ENCODE peak calls at places on chromosomes 3 and 15, in ten cellular contexts. One of them, this sample, is unnamed.

GRCh38 chr3:184562875-184563568 is 1.4 kb downstream of the EPHB3 start:
- DNase-seq in aorta: peak
- DNase-seq in IMR-90: peak
- DNase-seq in CD8-positive, alpha-beta memory T cell: no peak
- DNase-seq in brain microvascular endothelial cell: no peak
- DNase-seq in body of pancreas: peak
- DNase-seq in effector memory CD4-positive, alpha-beta T cell: no peak
- DNase-seq in suprapubic skin: no peak
- DNase-seq in heart right ventricle: no peak
- DNase-seq in caudate nucleus: no peak
- DNase-seq in this sample: no peak

GRCh38 chr3:38497026-38497425 is 886 bp downstream of the EXOG start:
- DNase-seq in aorta: no peak
- DNase-seq in suprapubic skin: no peak
- DNase-seq in brain microvascular endothelial cell: no peak
- DNase-seq in heart right ventricle: no peak
- DNase-seq in effector memory CD4-positive, alpha-beta T cell: no peak
- DNase-seq in CD8-positive, alpha-beta memory T cell: no peak
- DNase-seq in IMR-90: peak
- DNase-seq in body of pancreas: no peak
- DNase-seq in caudate nucleus: no peak
- DNase-seq in this sample: no peak

GRCh38 chr3:11021611-11022011 is 29.1 kb downstream of the SLC6A1 start:
- DNase-seq in CD8-positive, alpha-beta memory T cell: no peak
- DNase-seq in IMR-90: no peak
- DNase-seq in caudate nucleus: no peak
- DNase-seq in heart right ventricle: no peak
- DNase-seq in body of pancreas: no peak
- DNase-seq in effector memory CD4-positive, alpha-beta T cell: no peak
- DNase-seq in aorta: no peak
- DNase-seq in brain microvascular endothelial cell: no peak
- DNase-seq in suprapubic skin: no peak
- DNase-seq in this sample: no peak

GRCh38 chr3:48414376-48415250 is 15.3 kb downstream of the PLXNB1 start:
- DNase-seq in IMR-90: no peak
- DNase-seq in body of pancreas: no peak
- DNase-seq in CD8-positive, alpha-beta memory T cell: no peak
- DNase-seq in suprapubic skin: peak
- DNase-seq in effector memory CD4-positive, alpha-beta T cell: no peak
- DNase-seq in aorta: peak
- DNase-seq in caudate nucleus: no peak
- DNase-seq in heart right ventricle: no peak
- DNase-seq in brain microvascular endothelial cell: no peak
- DNase-seq in this sample: no peak

GRCh38 chr3:184540777-184541681 is 20.6 kb upstream of the EPHB3 start:
- DNase-seq in IMR-90: peak
- DNase-seq in aorta: peak
- DNase-seq in suprapubic skin: peak
- DNase-seq in heart right ventricle: peak
- DNase-seq in body of pancreas: peak
- DNase-seq in caudate nucleus: no peak
- DNase-seq in effector memory CD4-positive, alpha-beta T cell: peak
- DNase-seq in brain microvascular endothelial cell: peak
- DNase-seq in CD8-positive, alpha-beta memory T cell: peak
- DNase-seq in this sample: peak

GRCh38 chr15:42404461-42405235 is 45.3 kb downstream of the CAPN3 start:
- DNase-seq in heart right ventricle: no peak
- DNase-seq in aorta: no peak
- DNase-seq in brain microvascular endothelial cell: no peak
- DNase-seq in CD8-positive, alpha-beta memory T cell: no peak
- DNase-seq in caudate nucleus: peak
- DNase-seq in body of pancreas: no peak
- DNase-seq in IMR-90: no peak
- DNase-seq in suprapubic skin: peak
- DNase-seq in effector memory CD4-positive, alpha-beta T cell: no peak
- DNase-seq in this sample: no peak

GRCh38 chr3:152298393-152299242 is 29.9 kb downstream of the MBNL1 start:
- DNase-seq in caudate nucleus: no peak
- DNase-seq in CD8-positive, alpha-beta memory T cell: peak
- DNase-seq in aorta: no peak
- DNase-seq in brain microvascular endothelial cell: peak
- DNase-seq in body of pancreas: peak
- DNase-seq in heart right ventricle: peak
- DNase-seq in IMR-90: peak
- DNase-seq in suprapubic skin: no peak
- DNase-seq in effector memory CD4-positive, alpha-beta T cell: peak
- DNase-seq in this sample: no peak

GRCh38 chr3:194592798-194593752 is 40.1 kb downstream of the TMEM44 start:
- DNase-seq in heart right ventricle: no peak
- DNase-seq in caudate nucleus: no peak
- DNase-seq in effector memory CD4-positive, alpha-beta T cell: no peak
- DNase-seq in brain microvascular endothelial cell: peak
- DNase-seq in body of pancreas: peak
- DNase-seq in IMR-90: peak
- DNase-seq in aorta: peak
- DNase-seq in suprapubic skin: no peak
- DNase-seq in CD8-positive, alpha-beta memory T cell: no peak
- DNase-seq in this sample: no peak

GRCh38 chr15:45376300-45376928 is 1.9 kb downstream of the GATM start:
- DNase-seq in suprapubic skin: no peak
- DNase-seq in CD8-positive, alpha-beta memory T cell: no peak
- DNase-seq in effector memory CD4-positive, alpha-beta T cell: no peak
- DNase-seq in heart right ventricle: no peak
- DNase-seq in brain microvascular endothelial cell: no peak
- DNase-seq in IMR-90: no peak
- DNase-seq in caudate nucleus: peak
- DNase-seq in aorta: no peak
- DNase-seq in body of pancreas: peak
- DNase-seq in this sample: no peak

GRCh38 chr3:152302521-152303021 is 33.8 kb downstream of the MBNL1 start:
- DNase-seq in effector memory CD4-positive, alpha-beta T cell: no peak
- DNase-seq in caudate nucleus: no peak
- DNase-seq in aorta: peak
- DNase-seq in body of pancreas: peak
- DNase-seq in brain microvascular endothelial cell: peak
- DNase-seq in heart right ventricle: peak
- DNase-seq in CD8-positive, alpha-beta memory T cell: no peak
- DNase-seq in IMR-90: peak
- DNase-seq in suprapubic skin: no peak
- DNase-seq in this sample: no peak

GRCh38 chr15:77535845-77536244 is 96.9 kb downstream of the LINGO1 start:
- DNase-seq in body of pancreas: no peak
- DNase-seq in heart right ventricle: no peak
- DNase-seq in effector memory CD4-positive, alpha-beta T cell: no peak
- DNase-seq in caudate nucleus: no peak
- DNase-seq in suprapubic skin: peak
- DNase-seq in IMR-90: no peak
- DNase-seq in brain microvascular endothelial cell: no peak
- DNase-seq in aorta: peak
- DNase-seq in CD8-positive, alpha-beta memory T cell: no peak
- DNase-seq in this sample: no peak

DNA sequence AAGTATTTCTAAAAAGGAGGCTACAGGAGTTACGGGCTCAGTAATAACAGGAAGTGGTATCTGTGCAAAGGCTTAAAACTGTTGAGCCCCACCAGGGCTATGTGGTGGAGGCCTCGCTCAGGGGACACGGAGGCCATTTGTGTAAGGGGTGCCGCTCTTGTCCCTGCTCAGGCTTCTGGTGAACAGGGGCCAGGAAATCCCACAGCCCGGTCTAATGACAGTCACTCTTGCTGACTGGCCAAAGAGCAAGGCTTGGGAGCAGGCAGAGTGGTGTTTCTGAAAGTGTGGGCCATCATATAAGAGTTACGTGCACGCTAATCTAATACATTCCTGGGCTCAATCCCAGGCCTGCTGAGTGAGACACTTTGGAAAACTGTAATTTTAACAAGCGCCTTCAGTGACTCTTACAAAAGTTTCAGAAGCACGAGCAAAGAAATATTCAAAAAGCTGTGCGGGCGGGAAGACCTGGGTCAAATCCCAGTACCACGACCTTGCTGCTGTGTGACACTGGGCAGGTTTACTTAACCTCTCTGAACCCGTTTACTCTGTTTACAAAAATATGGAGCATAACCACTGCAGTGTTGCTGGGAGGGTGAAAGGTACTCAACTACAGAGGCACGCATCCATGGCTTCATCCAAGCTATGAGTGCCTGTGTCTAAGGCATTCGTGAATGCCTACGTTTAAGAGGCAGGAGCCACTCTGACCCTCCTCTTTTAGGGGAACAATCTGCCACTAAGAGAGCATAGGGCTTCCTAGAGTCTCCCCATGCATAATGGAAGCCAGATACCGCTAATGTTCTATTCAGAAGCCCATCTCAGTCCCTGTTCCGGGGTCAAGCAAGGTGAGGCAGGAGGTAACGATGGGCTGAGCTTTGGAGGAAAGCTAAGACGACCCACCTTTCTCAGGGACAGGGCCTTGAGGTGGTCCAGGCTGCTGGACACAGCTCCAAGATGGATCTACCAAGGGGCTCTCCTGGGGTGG is 2.0 kb downstream of the ATP10A start:
- DNase-seq in effector memory CD4-positive, alpha-beta T cell: no peak
- DNase-seq in suprapubic skin: no peak
- DNase-seq in brain microvascular endothelial cell: no peak
- DNase-seq in heart right ventricle: no peak
- DNase-seq in aorta: peak
- DNase-seq in caudate nucleus: no peak
- DNase-seq in body of pancreas: no peak
- DNase-seq in CD8-positive, alpha-beta memory T cell: no peak
- DNase-seq in IMR-90: no peak
- DNase-seq in this sample: no peak
- H3K27ac ChIP-seq in effector memory CD4-positive, alpha-beta T cell: peak
- H3K27ac ChIP-seq in suprapubic skin: peak
- H3K27ac ChIP-seq in brain microvascular endothelial cell: no peak
- H3K27ac ChIP-seq in heart right ventricle: peak
- H3K27ac ChIP-seq in aorta: peak
- H3K27ac ChIP-seq in caudate nucleus: peak
- H3K27ac ChIP-seq in body of pancreas: no peak
- H3K27ac ChIP-seq in CD8-positive, alpha-beta memory T cell: peak
- H3K27ac ChIP-seq in IMR-90: no peak
- H3K27ac ChIP-seq in this sample: peak

DNA sequence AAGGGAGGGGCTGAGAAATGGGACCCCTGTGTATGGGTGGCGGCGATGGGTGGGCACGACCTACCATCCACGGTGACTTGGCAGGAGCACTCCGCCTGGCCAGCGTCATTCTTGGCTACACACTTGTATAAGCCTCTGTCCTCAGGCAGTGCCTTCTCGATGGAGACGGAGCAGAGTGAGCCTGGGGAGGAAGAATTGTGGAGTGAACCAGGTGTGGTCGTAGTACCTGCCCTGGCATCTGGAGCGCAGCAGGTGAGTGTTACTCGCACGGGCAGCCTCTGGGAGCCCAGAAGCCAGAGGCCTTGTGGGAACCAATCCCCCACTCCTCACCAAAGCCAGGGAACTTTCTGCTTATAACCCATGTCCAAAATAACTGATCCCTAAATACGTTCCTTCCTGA is 107.8 kb upstream of the HACD2 start:
- DNase-seq in aorta: no peak
- DNase-seq in heart right ventricle: no peak
- DNase-seq in suprapubic skin: peak
- DNase-seq in brain microvascular endothelial cell: no peak
- DNase-seq in body of pancreas: no peak
- DNase-seq in IMR-90: no peak
- DNase-seq in CD8-positive, alpha-beta memory T cell: no peak
- DNase-seq in effector memory CD4-positive, alpha-beta T cell: no peak
- DNase-seq in caudate nucleus: no peak
- DNase-seq in this sample: no peak
- H3K27ac ChIP-seq in aorta: peak
- H3K27ac ChIP-seq in heart right ventricle: peak
- H3K27ac ChIP-seq in suprapubic skin: peak
- H3K27ac ChIP-seq in brain microvascular endothelial cell: no peak
- H3K27ac ChIP-seq in body of pancreas: no peak
- H3K27ac ChIP-seq in IMR-90: no peak
- H3K27ac ChIP-seq in CD8-positive, alpha-beta memory T cell: no peak
- H3K27ac ChIP-seq in effector memory CD4-positive, alpha-beta T cell: no peak
- H3K27ac ChIP-seq in caudate nucleus: peak
- H3K27ac ChIP-seq in this sample: no peak

DNA sequence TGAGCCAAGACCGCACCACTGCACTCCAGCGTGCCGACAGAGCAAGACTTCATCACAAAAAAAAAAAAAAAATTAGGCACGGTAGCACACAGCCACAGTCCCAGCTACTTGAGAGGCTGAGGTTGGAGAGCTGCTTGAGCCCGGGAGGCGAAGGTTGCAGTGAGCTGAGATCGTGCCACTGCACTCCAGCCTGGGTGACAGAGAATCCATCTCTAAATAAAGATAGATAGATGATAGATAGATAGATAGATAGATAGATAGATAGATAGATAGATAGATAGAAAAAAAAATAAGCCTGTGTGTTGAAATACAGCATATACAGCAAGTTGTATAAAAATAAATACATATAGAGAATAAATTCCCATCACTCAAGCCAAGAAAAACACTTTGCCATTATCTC is 37.3 kb downstream of the PTH1R start:
- DNase-seq in IMR-90: no peak
- DNase-seq in caudate nucleus: no peak
- DNase-seq in CD8-positive, alpha-beta memory T cell: no peak
- DNase-seq in body of pancreas: no peak
- DNase-seq in heart right ventricle: no peak
- DNase-seq in suprapubic skin: peak
- DNase-seq in effector memory CD4-positive, alpha-beta T cell: no peak
- DNase-seq in brain microvascular endothelial cell: no peak
- DNase-seq in aorta: no peak
- DNase-seq in this sample: no peak
- H3K27ac ChIP-seq in IMR-90: no peak
- H3K27ac ChIP-seq in caudate nucleus: no peak
- H3K27ac ChIP-seq in CD8-positive, alpha-beta memory T cell: no peak
- H3K27ac ChIP-seq in body of pancreas: no peak
- H3K27ac ChIP-seq in heart right ventricle: no peak
- H3K27ac ChIP-seq in suprapubic skin: no peak
- H3K27ac ChIP-seq in effector memory CD4-positive, alpha-beta T cell: no peak
- H3K27ac ChIP-seq in brain microvascular endothelial cell: no peak
- H3K27ac ChIP-seq in aorta: no peak
- H3K27ac ChIP-seq in this sample: no peak

DNA sequence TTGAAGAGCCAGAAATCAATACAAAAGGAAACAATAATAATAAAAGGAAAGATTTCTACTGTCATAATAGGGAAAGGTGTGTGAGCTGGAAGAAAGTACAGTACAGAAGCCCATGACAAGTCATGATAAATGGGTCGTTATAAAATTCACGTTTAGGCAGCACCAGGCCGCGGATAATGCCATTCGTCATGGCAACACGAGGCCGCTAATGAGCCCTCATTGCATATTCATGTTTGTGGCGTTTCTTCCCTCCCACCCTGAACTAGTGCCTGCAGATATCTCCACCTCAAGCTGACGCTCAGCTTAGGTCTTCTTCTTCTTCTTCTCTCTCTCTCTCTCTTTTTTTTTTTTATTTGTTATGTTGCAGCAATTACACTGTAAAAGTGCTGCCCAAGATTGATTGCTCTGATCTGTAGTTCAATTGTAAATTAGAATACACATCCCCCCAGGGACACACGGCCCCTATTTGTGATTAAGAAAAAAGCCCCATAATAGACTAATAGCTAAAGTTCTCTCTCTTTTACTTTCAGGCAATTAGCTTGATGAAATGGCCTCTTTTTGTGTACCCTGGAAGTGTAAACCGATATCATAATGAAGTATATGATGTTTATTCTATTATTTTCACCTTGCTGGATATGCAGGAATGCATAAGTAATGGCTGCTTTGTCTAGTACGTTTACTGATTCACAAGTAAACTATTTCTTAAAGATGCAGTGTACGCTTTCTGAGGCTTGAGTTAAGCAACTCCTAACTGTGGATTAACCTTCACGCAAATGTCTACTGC is 61.9 kb upstream of the NR2F2 start:
- DNase-seq in effector memory CD4-positive, alpha-beta T cell: no peak
- DNase-seq in aorta: no peak
- DNase-seq in caudate nucleus: no peak
- DNase-seq in IMR-90: peak
- DNase-seq in brain microvascular endothelial cell: no peak
- DNase-seq in body of pancreas: no peak
- DNase-seq in suprapubic skin: no peak
- DNase-seq in CD8-positive, alpha-beta memory T cell: no peak
- DNase-seq in heart right ventricle: no peak
- DNase-seq in this sample: no peak
- H3K27ac ChIP-seq in effector memory CD4-positive, alpha-beta T cell: no peak
- H3K27ac ChIP-seq in aorta: no peak
- H3K27ac ChIP-seq in caudate nucleus: no peak
- H3K27ac ChIP-seq in IMR-90: peak
- H3K27ac ChIP-seq in brain microvascular endothelial cell: no peak
- H3K27ac ChIP-seq in body of pancreas: no peak
- H3K27ac ChIP-seq in suprapubic skin: no peak
- H3K27ac ChIP-seq in CD8-positive, alpha-beta memory T cell: no peak
- H3K27ac ChIP-seq in heart right ventricle: no peak
- H3K27ac ChIP-seq in this sample: no peak

This sample was measured in naive thymus-derived CD4-positive, alpha-beta T cell.